ENCODE peak calls at places on chromosome 16, in seven cellular contexts. T is stimulated activated naive B cell treated with anti-CD40 and anti-IgM and Interleukin-4, amounts not matched to agents 10 μg/mL and 1 μg/mL and 100 μg/mL, for 72 hours; F is stimulated activated effector memory CD8-positive, alpha-beta T cell treated with anti-CD3 and anti-CD28 coated beads, Interleukin-12 subunit alpha, Interleukin-12 subunit beta, amount 100 ng/mL, for 72 hours; I is thoracic aorta; H is neural crest cell; B is ACHN; G is retinal pigment epithelial cell. E is an unnamed sample.

GRCh38 chr16:48231675-48232214 is 12.4 kb upstream of the LONP2 start:
- DNase-seq in G (no peak), I (no peak), F (no peak), B (peak), H (peak), T (no peak), E (peak)

GRCh38 chr16:86373502-86373901 is 136.8 kb upstream of the FOXF1 start:
- DNase-seq in B (no peak), I (no peak), H (no peak), F (no peak), T (no peak), G (no peak), E (no peak)

GRCh38 chr16:71623597-71623996 is 2.4 kb upstream of the MARVELD3 start:
- DNase-seq in H (no peak), G (no peak), F (no peak), T (no peak), I (no peak), B (no peak), E (no peak)

GRCh38 chr16:87687571-87687910 is 78.2 kb downstream of the KLHDC4 start:
- DNase-seq in T (no peak), B (no peak), I (no peak), F (no peak), G (no peak), H (no peak), E (no peak)

GRCh38 chr16:51569204-51569911 is 418.3 kb upstream of the SALL1 start:
- DNase-seq in F (no peak), I (no peak), T (no peak), H (no peak), G (no peak), B (no peak), E (peak)

GRCh38 chr16:14051110-14051729 is 19.9 kb upstream of the MRTFB start:
- DNase-seq in H (no peak), G (no peak), T (no peak), B (no peak), I (no peak), F (no peak), E (no peak)

GRCh38 chr16:19595043-19595767 is 39.7 kb downstream of the VPS35L start:
- DNase-seq in T (no peak), F (no peak), I (no peak), H (no peak), G (peak), B (no peak), E (no peak)

GRCh38 chr16:85634747-85635544 is 21.8 kb downstream of the GSE1 start:
- DNase-seq in F (no peak), T (no peak), I (no peak), H (no peak), G (no peak), B (no peak), E (no peak)

GRCh38 chr16:19386555-19386954 is 31.1 kb upstream of the TMC5 start:
- DNase-seq in B (no peak), F (no peak), H (no peak), G (no peak), T (no peak), I (no peak), E (no peak)

GRCh38 chr16:3131755-3132377 is 3.0 kb upstream of the ZNF213 start:
- DNase-seq in H (peak), T (no peak), G (no peak), F (no peak), I (no peak), B (peak), E (no peak)

GRCh38 chr16:3490911-3491629 is 4.2 kb downstream of the C16orf90 start:
- DNase-seq in I (no peak), G (no peak), B (no peak), T (no peak), F (no peak), H (no peak), E (no peak)